ENCODE peak calls at places on chromosomes 11 and 22, in five cellular contexts. H is A549, C is neural progenitor cell, V is H9, R is HCT116. W is an unnamed sample.

GRCh38 chr11:1749020-1749758 is 1.2 kb downstream of the IFITM10 start:
- DNase-seq in R (no peak), V (no peak), H (no peak), C (peak), W (no peak)

GRCh38 chr11:117809236-117810055 is 12.4 kb upstream of the DSCAML1 start:
- DNase-seq in V (peak), C (peak), H (peak), R (peak), W (no peak)

GRCh38 chr22:48538291-48538820 is 1289.3 kb downstream of the BRD1 start:
- DNase-seq in R (no peak), V (no peak), H (no peak), C (no peak), W (no peak)

GRCh38 chr11:34667810-34668582 is 47.1 kb downstream of the EHF start:
- DNase-seq in C (no peak), V (no peak), H (peak), R (no peak), W (no peak)

GRCh38 chr22:35437038-35437437 is 37.1 kb downstream of the MCM5 start:
- DNase-seq in V (peak), H (peak), C (no peak), R (peak), W (no peak)

GRCh38 chr11:71489311-71490043 is 36.5 kb downstream of the NADSYN1 start:
- DNase-seq in V (no peak), C (no peak), H (peak), R (no peak), W (no peak)

GRCh38 chr11:4459470-4459869 is 10.4 kb downstream of the OR52K2 start:
- DNase-seq in V (no peak), R (no peak), C (no peak), H (no peak), W (no peak)

GRCh38 chr11:36566407-36567053 is 1.3 kb upstream of the RAG1 start:
- DNase-seq in C (no peak), H (no peak), R (no peak), V (no peak), W (no peak)

GRCh38 chr22:31945971-31946680 is 1.8 kb downstream of the YWHAH start:
- DNase-seq in H (no peak), C (peak), R (no peak), V (no peak), W (no peak)

GRCh38 chr11:47408598-47409439 is 429 bp downstream of the SLC39A13 start:
- DNase-seq in V (peak), R (no peak), C (peak), H (peak), W (peak)

GRCh38 chr22:49991907-49992533 is 20.5 kb downstream of the IL17REL start:
- DNase-seq in C (no peak), H (no peak), V (no peak), R (no peak), W (no peak)

GRCh38 chr22:33542153-33542552 is 378.1 kb downstream of the LARGE1 start:
- DNase-seq in H (no peak), R (no peak), V (no peak), C (no peak), W (no peak)

GRCh38 chr22:37423283-37423682 is 4.0 kb downstream of the ELFN2 start:
- DNase-seq in V (no peak), H (no peak), R (no peak), C (no peak), W (no peak)

GRCh38 chr11:74689666-74690065 is 41.6 kb downstream of the CHRDL2 start:
- DNase-seq in R (no peak), H (no peak), V (no peak), C (no peak), W (no peak)

GRCh38 chr11:102914238-102915043 is 39.7 kb upstream of the MMP12 start:
- DNase-seq in H (peak), R (peak), C (peak), V (peak), W (no peak)

GRCh38 chr22:44693145-44693544 is 8.9 kb upstream of the PRR5 start:
- DNase-seq in V (no peak), H (no peak), R (no peak), C (no peak), W (no peak)

GRCh38 chr11:74398244-74399159 is at the start of gene PGM2L1:
- DNase-seq in H (peak), R (peak), C (peak), V (peak), W (peak)

GRCh38 chr22:19525116-19525660 is 978 bp upstream of the CLDN5 start:
- DNase-seq in H (no peak), R (no peak), V (no peak), C (no peak), W (no peak)

GRCh38 chr11:125239585-125240331 is 75.2 kb downstream of the PKNOX2 start:
- DNase-seq in H (no peak), R (no peak), V (peak), C (peak), W (no peak)

GRCh38 chr11:114273890-114274635 is 22.1 kb upstream of the NNMT start:
- DNase-seq in H (no peak), V (no peak), C (no peak), R (no peak), W (no peak)

GRCh38 chr22:44396021-44396726 is 83.4 kb upstream of the SHISAL1 start:
- DNase-seq in H (no peak), V (peak), R (no peak), C (no peak), W (no peak)

GRCh38 chr11:113991718-113992458 is 17.0 kb downstream of the HTR3A start:
- DNase-seq in H (no peak), R (no peak), V (no peak), C (no peak), W (no peak)

GRCh38 chr11:60834742-60835141 is 7.2 kb upstream of the CCDC86 start:
- DNase-seq in H (no peak), C (no peak), V (no peak), R (no peak), W (no peak)

DNA sequence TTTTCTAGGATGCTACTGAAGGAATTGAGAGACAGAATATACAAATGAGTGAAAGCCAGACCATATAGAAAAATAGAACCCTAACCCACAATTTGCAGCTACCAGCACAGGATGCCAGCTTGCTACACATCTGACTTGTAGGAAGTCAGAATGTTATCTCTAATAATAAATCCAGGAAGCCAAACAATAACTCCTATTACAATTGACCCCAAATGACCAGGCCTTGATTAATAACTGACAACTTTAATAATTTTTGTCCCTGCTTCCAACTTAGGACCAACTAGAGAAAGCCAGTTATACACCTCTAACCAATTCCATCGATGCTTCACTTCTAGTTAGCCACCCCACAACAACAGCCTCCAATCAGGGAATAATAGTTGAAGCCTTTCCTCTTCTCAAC is 193.4 kb downstream of the CASP12 start:
- DNase-seq in H (no peak), C (no peak), V (no peak), R (no peak), W (no peak)
- H3K4me2 ChIP-seq in H (no peak), C (no peak), V (no peak), R (no peak), W (no peak)

DNA sequence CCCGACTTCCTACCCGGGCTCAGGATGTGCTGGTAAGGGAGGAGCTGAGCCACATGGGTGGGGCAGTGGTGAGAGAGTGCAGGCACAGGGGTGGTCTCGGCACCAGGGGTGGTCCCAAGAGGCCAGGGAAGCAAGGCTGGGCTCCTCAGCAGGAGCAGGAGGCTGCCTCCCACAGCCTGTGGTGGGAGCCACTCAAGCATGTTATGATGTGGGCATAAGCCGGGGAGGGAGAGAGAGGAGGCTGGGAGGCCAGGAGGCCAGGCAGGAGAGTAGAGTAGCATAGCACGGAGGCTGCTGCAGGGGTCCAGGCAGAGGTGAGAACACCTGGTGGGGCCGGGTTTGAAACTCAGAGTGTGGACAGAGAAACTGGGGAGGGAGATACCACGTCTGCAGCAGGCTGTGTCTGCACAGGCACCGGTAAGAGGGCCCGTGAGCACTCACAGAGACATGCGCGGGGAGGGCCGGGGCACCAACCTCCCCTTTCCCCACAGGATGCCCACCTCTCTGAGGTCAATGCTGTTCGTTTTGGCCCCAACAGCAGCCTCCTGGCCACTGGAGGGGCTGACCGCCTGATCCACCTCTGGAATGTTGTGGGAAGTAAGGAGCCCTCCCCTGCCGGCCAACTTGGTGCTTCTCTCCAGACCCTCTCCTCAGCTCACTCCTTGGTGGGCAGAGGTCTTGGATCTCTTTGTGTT is 10.7 kb downstream of the ATG16L2 start:
- DNase-seq in C (no peak), V (no peak), R (no peak), H (no peak), W (no peak)
- H3K4me2 ChIP-seq in C (no peak), V (no peak), R (no peak), H (no peak), W (no peak)

GRCh38 chr11:94787798-94788197 is 19.6 kb downstream of the AMOTL1 start:
- DNase-seq in H (no peak), R (no peak), V (no peak), C (no peak), W (no peak)

GRCh38 chr11:94788396-94788795 is 20.2 kb downstream of the AMOTL1 start:
- DNase-seq in H (no peak), C (no peak), V (no peak), R (no peak), W (no peak)

GRCh38 chr11:94785509-94785908 is 17.4 kb downstream of the AMOTL1 start:
- DNase-seq in V (no peak), H (no peak), C (peak), R (no peak), W (no peak)

GRCh38 chr11:94784884-94785283 is 16.7 kb downstream of the AMOTL1 start:
- DNase-seq in C (no peak), H (no peak), R (no peak), V (no peak), W (no peak)

GRCh38 chr11:94786264-94787126 is 18.3 kb downstream of the AMOTL1 start:
- DNase-seq in R (no peak), C (peak), V (peak), H (peak), W (no peak)
- H3K4me2 ChIP-seq in R (peak), C (no peak), V (no peak), H (no peak), W (no peak)

DNA sequence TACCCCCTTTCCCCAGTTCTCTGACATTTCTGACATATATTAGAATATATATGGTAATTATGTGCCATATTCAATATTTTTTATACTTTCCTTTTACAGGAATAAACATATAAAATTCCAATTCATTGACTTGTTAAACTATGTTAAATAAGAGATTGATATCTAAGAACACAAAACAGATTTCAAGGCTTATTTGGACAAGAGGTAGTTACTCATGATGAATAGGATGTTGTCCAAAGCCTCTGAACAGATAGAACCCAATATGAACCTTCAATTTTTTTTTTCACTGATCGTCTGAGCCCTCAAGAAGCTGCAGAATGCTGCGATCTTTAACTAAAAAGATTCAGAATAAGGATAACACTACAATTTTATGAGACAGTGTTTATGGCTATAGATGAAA is 340.3 kb downstream of the LUZP2 start:
- DNase-seq in H (no peak), C (no peak), R (no peak), V (no peak), W (no peak)
- H3K4me2 ChIP-seq in H (no peak), C (no peak), R (no peak), V (no peak), W (no peak)

GRCh38 chr11:32839308-32839707 is 9.6 kb downstream of the PRRG4 start:
- DNase-seq in H (no peak), C (no peak), V (no peak), R (no peak), W (no peak)

GRCh38 chr11:32843544-32843943 is 13.8 kb downstream of the PRRG4 start:
- DNase-seq in H (no peak), V (no peak), C (no peak), R (no peak), W (no peak)

GRCh38 chr11:32838505-32839274 is 9.0 kb downstream of the PRRG4 start:
- DNase-seq in H (peak), R (no peak), C (peak), V (no peak), W (no peak)

DNA sequence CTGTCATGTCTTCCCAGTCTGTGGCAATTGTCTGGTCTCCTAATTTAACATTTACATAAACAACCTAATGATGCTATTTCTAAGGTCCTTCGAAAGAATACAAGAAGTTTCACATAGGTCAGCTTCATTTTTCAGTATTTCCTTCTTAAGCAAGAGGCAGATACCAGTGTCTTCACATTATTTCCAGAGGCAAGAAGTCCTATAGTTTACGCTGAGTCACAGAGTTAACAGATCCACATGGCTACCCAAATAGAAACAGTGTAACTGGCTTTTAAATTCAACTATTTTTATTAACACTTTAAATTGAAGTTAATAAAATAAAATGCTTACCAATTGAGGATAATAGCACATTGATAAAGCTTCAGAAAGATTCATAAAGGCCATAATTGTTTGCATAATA is 10.9 kb downstream of the PRRG4 start:
- DNase-seq in H (peak), V (no peak), C (no peak), R (no peak), W (no peak)
- H3K4me2 ChIP-seq in H (peak), V (no peak), C (no peak), R (no peak), W (no peak)

GRCh38 chr11:11731311-11732083 is 109.7 kb upstream of the GALNT18 start:
- DNase-seq in V (no peak), R (peak), H (peak), C (no peak), W (peak)
- H3K4me2 ChIP-seq in V (no peak), R (peak), H (no peak), C (no peak), W (peak)

GRCh38 chr11:67279589-67280340 is 9.3 kb upstream of the ANKRD13D start:
- DNase-seq in V (no peak), H (no peak), C (no peak), R (no peak), W (no peak)

GRCh38 chr11:67276821-67277230 is 10.6 kb downstream of the GRK2 start:
- DNase-seq in H (no peak), C (peak), R (no peak), V (peak), W (no peak)

GRCh38 chr11:67277231-67277961 is 11.1 kb downstream of the GRK2 start:
- DNase-seq in R (no peak), C (peak), H (no peak), V (peak), W (no peak)

GRCh38 chr11:67278939-67279588 is 10.0 kb upstream of the ANKRD13D start:
- DNase-seq in H (no peak), C (no peak), R (no peak), V (no peak), W (no peak)

GRCh38 chr11:67278135-67278938 is 10.8 kb upstream of the ANKRD13D start:
- DNase-seq in C (no peak), V (no peak), R (no peak), H (no peak), W (no peak)
- H3K4me2 ChIP-seq in C (no peak), V (no peak), R (no peak), H (no peak), W (no peak)